ENCODE peak calls at places on chromosomes 2 and 18, in ten cellular contexts. S, V, A, X, H, F, N, B, G and R are unnamed samples.

GRCh38 chr2:60333264-60333663 is 220.2 kb downstream of the BCL11A start:
- DNase-seq in S (no peak), V (no peak), A (no peak), X (no peak), H (no peak), F (no peak), N (no peak), B (no peak), G (no peak), R (no peak)

GRCh38 chr18:35673682-35674081 is 92.1 kb downstream of the GALNT1 start:
- DNase-seq in S (no peak), V (no peak), A (no peak), X (no peak), H (no peak), F (no peak), N (no peak), B (no peak), G (no peak), R (no peak)

GRCh38 chr2:20992201-20992711 is 51.6 kb downstream of the APOB start:
- DNase-seq in S (no peak), V (peak), A (no peak), X (peak), H (peak), F (no peak), N (peak), B (peak), G (no peak), R (no peak)

GRCh38 chr18:39840406-39840805 is 2114.6 kb upstream of the PIK3C3 start:
- DNase-seq in S (no peak), V (peak), A (no peak), X (peak), H (peak), F (no peak), N (no peak), B (no peak), G (no peak), R (no peak)

GRCh38 chr18:45850021-45850420 is 24.5 kb downstream of the SIGLEC15 start:
- DNase-seq in S (no peak), V (peak), A (no peak), X (peak), H (no peak), F (peak), N (no peak), B (no peak), G (no peak), R (no peak)

GRCh38 chr2:191486584-191487320 is 191.2 kb upstream of the NABP1 start:
- DNase-seq in S (peak), V (peak), A (no peak), X (peak), H (peak), F (no peak), N (peak), B (no peak), G (no peak), R (no peak)

GRCh38 chr2:118989481-118989880 is 47.5 kb downstream of the MARCO start:
- DNase-seq in S (no peak), V (no peak), A (no peak), X (no peak), H (no peak), F (peak), N (no peak), B (no peak), G (no peak), R (no peak)

GRCh38 chr2:191304939-191305875 is 60.0 kb downstream of the MYO1B start:
- DNase-seq in S (peak), V (peak), A (no peak), X (peak), H (peak), F (no peak), N (peak), B (peak), G (no peak), R (no peak)

GRCh38 chr2:156350374-156351142 is 18.0 kb upstream of the NR4A2 start:
- DNase-seq in S (no peak), V (no peak), A (no peak), X (no peak), H (no peak), F (no peak), N (no peak), B (no peak), G (no peak), R (no peak)
- H3K4me3 ChIP-seq in S (no peak), V (no peak), A (no peak), X (no peak), H (no peak), F (no peak), N (no peak), B (no peak), G (no peak), R (no peak)

GRCh38 chr2:148065936-148066335 is 45.0 kb downstream of the MBD5 start:
- DNase-seq in S (no peak), V (no peak), A (no peak), X (no peak), H (no peak), F (no peak), N (no peak), B (no peak), G (no peak), R (no peak)
- H3K4me3 ChIP-seq in S (no peak), V (no peak), A (no peak), X (no peak), H (no peak), F (no peak), N (no peak), B (no peak), G (no peak), R (no peak)

GRCh38 chr2:69773201-69773600 is 31.3 kb downstream of the ANXA4 start:
- DNase-seq in S (no peak), V (peak), A (no peak), X (peak), H (peak), F (no peak), N (peak), B (no peak), G (no peak), R (no peak)
- H3K4me3 ChIP-seq in S (no peak), V (no peak), A (no peak), X (no peak), H (no peak), F (no peak), N (no peak), B (no peak), G (no peak), R (no peak)

GRCh38 chr2:112187805-112188596 is 49.8 kb downstream of the FBLN7 start:
- DNase-seq in S (no peak), V (peak), A (peak), X (no peak), H (no peak), F (peak), N (no peak), B (no peak), G (no peak), R (peak)
- H3K4me3 ChIP-seq in S (no peak), V (no peak), A (peak), X (no peak), H (no peak), F (no peak), N (no peak), B (no peak), G (no peak), R (peak)

GRCh38 chr2:219706823-219707281 is 79.4 kb downstream of the SLC4A3 start:
- DNase-seq in S (no peak), V (peak), A (no peak), X (peak), H (no peak), F (peak), N (peak), B (no peak), G (no peak), R (no peak)
- H3K4me3 ChIP-seq in S (no peak), V (no peak), A (no peak), X (no peak), H (no peak), F (no peak), N (no peak), B (no peak), G (no peak), R (no peak)

DNA sequence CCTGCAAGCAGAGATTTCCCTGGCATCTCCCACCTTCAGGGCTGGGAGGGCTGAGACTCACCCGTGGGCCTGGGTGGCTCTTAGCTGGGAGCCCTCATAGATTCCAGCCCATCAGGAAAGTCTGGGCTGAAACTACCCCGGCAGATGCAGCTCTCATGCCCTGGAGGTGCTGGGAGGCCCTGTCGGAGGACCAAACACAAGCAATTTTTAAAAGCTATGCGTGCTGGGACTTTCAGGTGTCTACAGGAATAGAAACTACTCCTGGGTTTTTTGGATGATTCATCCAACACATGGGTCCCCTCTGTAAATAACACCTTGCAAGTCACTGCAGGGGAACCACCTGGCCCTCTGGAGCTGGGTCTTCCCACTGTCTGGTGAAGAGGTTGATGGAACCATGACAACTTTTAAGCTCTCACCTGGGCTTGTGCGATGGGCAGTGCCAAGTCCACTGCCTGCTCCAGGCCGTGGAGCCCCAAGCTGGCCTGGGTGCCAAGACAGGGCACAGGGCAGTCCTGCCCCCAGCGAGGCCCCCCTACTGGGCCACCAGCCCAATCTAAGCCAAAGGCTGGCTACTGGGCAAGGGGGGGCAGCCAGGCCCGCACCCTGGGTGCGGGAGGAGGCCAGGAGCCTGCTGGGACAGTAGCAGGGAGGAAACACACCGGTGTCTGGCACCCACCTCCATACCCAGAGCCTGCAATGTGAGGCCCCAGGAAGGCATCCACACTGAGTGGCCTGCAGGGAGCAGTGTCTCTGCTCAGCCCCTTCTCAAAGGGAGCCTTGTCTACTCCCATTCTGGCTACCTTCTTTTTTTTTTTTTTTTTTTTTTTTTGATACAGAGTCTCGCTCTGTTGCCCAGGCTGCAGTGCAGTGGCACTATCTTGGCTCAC is 1.1 kb upstream of the GPR55 start:
- DNase-seq in S (no peak), V (no peak), A (no peak), X (no peak), H (no peak), F (no peak), N (no peak), B (peak), G (no peak), R (no peak)
- H3K4me3 ChIP-seq in S (no peak), V (no peak), A (no peak), X (no peak), H (no peak), F (no peak), N (no peak), B (no peak), G (no peak), R (no peak)